ENCODE peak calls at places on chromosomes 16 and 17, in four cellular contexts. C is H1, Q is stomach, I is sigmoid colon. N is an unnamed sample. For H3K4me1, the result is how much of the 10 kb centered on the place peaks cover.

GRCh38 chr17:1562178-1562643 is 381 bp downstream of the PITPNA start:
- DNase-seq in Q (peak), I (peak), C (no peak), N (no peak)

GRCh38 chr16:11627822-11628457 is 40.3 kb upstream of the SNN start:
- DNase-seq in I (peak), C (no peak), Q (peak), N (no peak)

GRCh38 chr16:65071371-65072311 is 50.2 kb downstream of the CDH11 start:
- DNase-seq in I (peak), C (no peak), Q (no peak), N (no peak)

GRCh38 chr17:18889658-18890057 is 31.7 kb downstream of the PRPSAP2 start:
- DNase-seq in Q (no peak), C (no peak), I (no peak), N (no peak)

GRCh38 chr16:8675183-8676159 is 1.1 kb downstream of the ABAT start:
- DNase-seq in Q (no peak), I (peak), C (no peak), N (no peak)

GRCh38 chr16:3554351-3554928 is 22.8 kb downstream of the NLRC3 start:
- DNase-seq in Q (no peak), I (no peak), C (no peak), N (no peak)

GRCh38 chr16:66933776-66934137 is 445 bp downstream of the CIAO2B start:
- DNase-seq in Q (no peak), I (no peak), C (no peak), N (no peak)

GRCh38 chr17:64410750-64411490 is 20.3 kb upstream of the PECAM1 start:
- DNase-seq in C (no peak), Q (no peak), I (peak), N (no peak)

GRCh38 chr16:8866884-8867482 is 1.8 kb downstream of the CARHSP1 start:
- DNase-seq in Q (no peak), I (no peak), C (no peak), N (no peak)

GRCh38 chr16:30557397-30557949 is 701 bp downstream of the ZNF764 start:
- DNase-seq in Q (no peak), I (peak), C (no peak), N (no peak)

GRCh38 chr17:82613283-82614094 is 34.8 kb downstream of the WDR45B start:
- DNase-seq in Q (no peak), I (no peak), C (no peak), N (no peak)

GRCh38 chr17:62615503-62615902 is 12.0 kb upstream of the MRC2 start:
- DNase-seq in I (no peak), Q (no peak), C (no peak), N (no peak)

GRCh38 chr16:50994995-50995394 is 156.1 kb downstream of the SALL1 start:
- DNase-seq in I (no peak), C (no peak), Q (no peak), N (no peak)

GRCh38 chr17:79133986-79134385 is 59.4 kb downstream of the ENGASE start:
- DNase-seq in Q (no peak), I (no peak), C (no peak), N (no peak)

GRCh38 chr17:39943702-39944392 is 16.3 kb downstream of the LRRC3C start:
- DNase-seq in Q (no peak), I (no peak), C (no peak), N (no peak)

GRCh38 chr17:44247346-44248219 is 20.4 kb downstream of the SLC4A1 start:
- DNase-seq in I (no peak), C (no peak), Q (peak), N (no peak)

GRCh38 chr17:10729334-10730193 is at the start of gene TMEM220:
- DNase-seq in Q (peak), I (peak), C (peak), N (peak)

GRCh38 chr16:31186176-31186575 is 6.2 kb downstream of the FUS start:
- DNase-seq in Q (no peak), C (no peak), I (no peak), N (no peak)

GRCh38 chr17:45092932-45093430 is 31.9 kb downstream of the NMT1 start:
- DNase-seq in C (no peak), Q (peak), I (peak), N (peak)

GRCh38 chr17:7307686-7308624 is 527 bp downstream of the EIF5A start:
- DNase-seq in C (peak), I (no peak), Q (peak), N (no peak)

GRCh38 chr16:51153275-51153991 is 2.4 kb upstream of the SALL1 start:
- DNase-seq in I (no peak), Q (no peak), C (peak), N (no peak)

GRCh38 chr16:56199164-56199563 is 7.9 kb downstream of the GNAO1 start:
- DNase-seq in C (no peak), Q (no peak), I (no peak), N (no peak)

GRCh38 chr17:62720126-62720850 is 87.8 kb downstream of the MARCHF10 start:
- DNase-seq in I (peak), C (no peak), Q (no peak), N (no peak)

GRCh38 chr17:63622571-63623390 is 564 bp downstream of the MAP3K3 start:
- DNase-seq in I (peak), C (peak), Q (peak), N (peak)

GRCh38 chr16:70730944-70731343 is 45.1 kb upstream of the MTSS2 start:
- DNase-seq in C (no peak), I (no peak), Q (no peak), N (no peak)

GRCh38 chr17:79541038-79541437 is 69.8 kb downstream of the RBFOX3 start:
- DNase-seq in Q (no peak), C (no peak), I (no peak), N (no peak)

GRCh38 chr17:44167181-44167861 is 3.2 kb upstream of the ASB16 start:
- DNase-seq in C (no peak), I (no peak), Q (no peak), N (no peak)

GRCh38 chr16:31081428-31082351 is 7.1 kb downstream of the PRSS53 start:
- DNase-seq in I (peak), Q (no peak), C (no peak), N (no peak)

GRCh38 chr17:17928422-17929386 is 43.5 kb downstream of the TOM1L2 start:
- DNase-seq in Q (no peak), I (no peak), C (no peak), N (no peak)

GRCh38 chr16:27287051-27287811 is 18.7 kb upstream of the NSMCE1 start:
- DNase-seq in C (no peak), I (no peak), Q (no peak), N (no peak)

GRCh38 chr17:81249233-81250040 is 10.3 kb downstream of the NDUFAF8 start:
- DNase-seq in Q (no peak), I (no peak), C (no peak), N (no peak)

GRCh38 chr16:1613240-1613639 is 1.1 kb downstream of the CRAMP1 start:
- DNase-seq in C (no peak), Q (no peak), I (no peak), N (no peak)

GRCh38 chr17:82238562-82239201 is 9.8 kb downstream of the SLC16A3 start:
- DNase-seq in C (no peak), Q (peak), I (peak), N (peak)

GRCh38 chr16:12271006-12271405 is 294.5 kb downstream of the SNX29 start:
- DNase-seq in C (peak), Q (no peak), I (no peak), N (no peak)

GRCh38 chr17:47699536-47699840 is 5.5 kb downstream of the TBKBP1 start:
- DNase-seq in C (no peak), Q (no peak), I (no peak), N (no peak)

GRCh38 chr17:9236286-9237052 is 215.2 kb downstream of the NTN1 start:
- DNase-seq in I (no peak), C (no peak), Q (no peak), N (no peak)

GRCh38 chr16:14151256-14152030 is 80.3 kb downstream of the MRTFB start:
- DNase-seq in I (no peak), Q (no peak), C (no peak), N (no peak)

GRCh38 chr17:74873036-74873873 is 461 bp upstream of the FDXR start:
- DNase-seq in C (peak), I (peak), Q (peak), N (peak)

GRCh38 chr17:40483679-40484078 is 17.7 kb downstream of the TNS4 start:
- DNase-seq in I (no peak), C (no peak), Q (no peak), N (no peak)

DNA sequence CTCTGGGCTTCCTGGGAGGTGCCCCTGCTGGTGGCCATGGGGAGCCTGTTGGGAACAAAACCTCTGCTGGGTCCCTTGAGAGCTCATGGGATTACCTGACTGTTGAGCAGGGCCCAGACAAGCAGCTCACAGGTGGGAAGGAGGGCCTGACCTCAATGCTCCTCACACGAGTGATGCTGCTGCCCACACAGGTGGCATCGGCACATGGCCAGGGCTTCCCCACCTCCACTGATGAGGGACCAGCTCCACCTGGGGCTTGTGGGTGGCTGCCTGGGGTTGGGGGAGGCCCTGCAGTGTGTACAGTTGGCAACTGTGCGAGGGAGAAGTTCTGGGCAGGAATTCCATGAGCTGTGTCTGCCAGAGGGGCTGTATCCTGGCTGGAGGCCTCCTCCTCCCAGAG is 87.8 kb upstream of the NLRP1 start:
- DNase-seq in C (no peak), I (no peak), Q (no peak), N (no peak)
- H3K4me1 ChIP-seq in C (under half), I (under half), Q (under half), N (under half)

GRCh38 chr16:85345129-85345639 is 232.9 kb upstream of the CIBAR2 start:
- DNase-seq in Q (no peak), I (no peak), C (no peak), N (no peak)
- TF ChIP-seq POLR2AphosphoS5 in Q (no peak), I (no peak), C (no peak), N (no peak)

GRCh38 chr17:38926290-38927070 is 1.1 kb downstream of the LASP1NB start:
- DNase-seq in Q (peak), C (no peak), I (no peak), N (no peak)
- TF ChIP-seq EP300 in Q (no peak), C (no peak), I (no peak), N (no peak)

DNA sequence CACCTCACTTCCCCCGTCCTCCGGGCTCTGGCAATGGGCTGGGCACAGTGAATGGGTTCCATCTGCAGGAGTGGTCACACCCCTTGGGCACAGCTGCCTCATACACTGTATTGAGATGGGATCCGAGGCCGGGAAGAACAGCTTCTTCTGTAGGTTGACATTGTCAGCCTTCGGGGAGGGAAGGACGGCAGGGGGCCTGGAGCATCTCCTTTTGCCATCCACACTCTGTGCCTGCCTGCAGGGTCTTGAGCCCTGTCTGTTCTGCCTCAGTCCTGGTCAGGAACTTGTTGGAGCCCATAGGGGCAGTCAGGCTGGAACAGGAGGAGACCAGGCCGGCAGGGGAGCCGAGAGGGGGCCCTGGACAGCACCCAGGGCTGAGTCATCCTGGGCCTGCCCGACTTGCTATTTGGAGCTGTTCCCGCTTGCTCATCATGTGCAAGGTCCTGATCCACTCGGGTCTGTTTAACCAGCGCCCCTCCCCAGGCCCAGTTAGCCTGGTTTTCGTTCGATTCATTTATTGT is 286.8 kb downstream of the SEC14L1 start:
- DNase-seq in I (peak), C (no peak), Q (no peak), N (peak)
- H3K4me1 ChIP-seq in I (half or more), C (under half), Q (half or more), N (half or more)

DNA sequence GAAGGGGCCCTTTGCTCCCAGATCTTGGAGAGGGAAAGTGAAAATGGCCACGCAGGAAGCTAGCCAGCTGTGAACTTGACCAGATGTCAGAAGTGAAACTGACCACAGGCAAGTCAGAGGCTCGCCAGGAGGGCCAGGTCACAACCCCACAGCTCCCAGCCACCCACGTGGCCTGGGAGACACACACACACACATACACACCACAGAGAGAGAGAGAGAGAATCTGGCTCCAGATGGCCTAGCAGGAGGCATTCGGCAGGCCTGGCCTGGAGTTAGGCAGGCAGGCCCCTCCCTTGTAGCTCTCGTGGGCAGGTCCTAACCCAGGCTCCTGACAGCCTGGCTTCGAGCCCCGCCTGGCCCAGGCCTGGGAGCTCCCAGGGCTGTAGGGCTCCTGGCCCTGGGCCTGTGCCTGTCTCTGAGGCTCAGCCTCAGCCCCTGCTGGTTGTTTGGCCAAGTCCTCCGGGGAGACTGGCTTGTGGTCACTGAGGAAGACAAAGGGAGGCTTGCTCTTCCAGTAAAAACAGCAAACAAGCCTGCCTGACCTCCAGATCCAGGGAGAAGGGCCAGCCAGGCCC is 20.2 kb downstream of the NGFR start:
- DNase-seq in Q (peak), I (peak), C (peak), N (peak)
- TF ChIP-seq POLR2AphosphoS5 in Q (peak), I (peak), C (no peak), N (peak)

GRCh38 chr16:19521471-19522368 is at the start of gene GDE1:
- DNase-seq in Q (peak), I (peak), C (peak), N (peak)
- TF ChIP-seq EP300 in Q (no peak), I (no peak), C (no peak), N (no peak)

DNA sequence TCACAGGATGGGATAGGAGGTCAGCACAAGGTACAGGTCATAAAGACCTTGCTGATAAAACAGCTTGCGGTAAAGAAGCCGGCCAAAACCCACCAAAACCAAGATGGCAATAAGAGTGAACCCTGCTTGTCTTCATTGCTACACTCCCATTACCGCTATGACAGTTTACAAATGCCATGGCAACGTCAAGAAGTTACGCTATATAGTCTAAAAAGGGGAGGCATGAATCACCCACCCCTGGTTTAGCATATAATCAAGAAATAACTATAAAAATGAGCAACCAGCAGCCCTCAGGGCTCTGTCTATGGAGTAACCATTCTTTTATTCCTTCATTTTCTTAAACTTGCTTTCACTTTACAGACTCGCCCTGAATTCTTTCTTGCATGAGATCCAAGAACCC is 1.1 kb upstream of the HSBP1 start:
- DNase-seq in I (no peak), C (no peak), Q (no peak), N (no peak)
- H3K4me1 ChIP-seq in I (under half), C (under half), Q (under half), N (under half)

GRCh38 chr16:89921699-89922476 is 1.3 kb upstream of the TUBB3 start:
- DNase-seq in C (peak), I (peak), Q (peak), N (peak)
- TF ChIP-seq POLR2AphosphoS5 in C (no peak), I (no peak), Q (peak), N (no peak)